ENCODE peak calls at places on chromosomes 6 and 20, in ten cellular contexts. P is tibial artery; B is brain microvascular endothelial cell; I is NCI-H748 treated with DMSO at 0.1 percent for 48 hours; D is left cardiac atrium; Z is left ventricle myocardium inferior; M is activated T-helper 1 cell treated with anti-CD3 and anti-CD28 coated beads, Interleukin-12 subunit alpha, Interleukin-12 subunit beta, Interleukin-2, Interleukin-4 antibody, amounts not matched to agents 30 ng/mL and 10 ng/mL and 1 ng/mL, durations not matched to agents 14 hours and 24 hours and 36 hours; R is neural progenitor cell; X is NCI-H2029 treated with DMSO at 0.1 percent for 48 hours; H is Jurkat, Clone E6-1. C is an unnamed sample.

GRCh38 chr6:85078071-85078470 is 313.7 kb upstream of the TBX18 start:
- DNase-seq in Z (no peak), B (peak), P (no peak), R (no peak), H (no peak), X (no peak), D (no peak), M (no peak), I (no peak), C (no peak)

GRCh38 chr6:67956352-67956751 is 678.7 kb upstream of the ADGRB3 start:
- DNase-seq in M (no peak), R (no peak), D (no peak), X (no peak), H (no peak), B (no peak), I (no peak), P (no peak), Z (no peak), C (no peak)

GRCh38 chr6:27121640-27122039 is 125.9 kb upstream of the PRSS16 start:
- DNase-seq in Z (no peak), D (no peak), P (no peak), B (no peak), M (no peak), I (no peak), X (no peak), H (no peak), R (no peak), C (no peak)

GRCh38 chr20:57320358-57320757 is 9.2 kb upstream of the SPO11 start:
- DNase-seq in R (no peak), D (no peak), I (no peak), X (no peak), B (no peak), P (no peak), H (no peak), M (no peak), Z (no peak), C (no peak)

GRCh38 chr6:132088150-132088549 is 137.0 kb upstream of the CCN2 start:
- DNase-seq in P (no peak), R (no peak), D (no peak), Z (no peak), I (no peak), B (no peak), M (no peak), H (no peak), X (no peak), C (no peak)

GRCh38 chr6:30583921-30584320 is 12.7 kb downstream of the ABCF1 start:
- DNase-seq in Z (no peak), P (no peak), H (no peak), D (no peak), I (no peak), B (no peak), M (no peak), R (no peak), X (no peak), C (no peak)

GRCh38 chr6:46215213-46215612 is 44.4 kb upstream of the ENPP5 start:
- DNase-seq in M (no peak), Z (no peak), B (no peak), P (no peak), X (no peak), H (no peak), R (peak), I (no peak), D (no peak), C (no peak)

GRCh38 chr6:168088161-168089106 is 9.4 kb upstream of the FRMD1 start:
- DNase-seq in I (no peak), R (peak), X (no peak), B (peak), D (no peak), Z (peak), P (no peak), H (no peak), M (no peak), C (peak)

GRCh38 chr6:26205625-26206574 is 118.7 kb downstream of the HFE start:
- DNase-seq in X (peak), D (no peak), H (peak), I (no peak), P (no peak), Z (no peak), B (peak), R (no peak), M (no peak), C (peak)

GRCh38 chr6:105651969-105652368 is 249.1 kb upstream of the PREP start:
- DNase-seq in D (no peak), P (no peak), B (no peak), H (no peak), X (no peak), I (no peak), M (no peak), R (no peak), Z (no peak), C (no peak)

GRCh38 chr6:79742030-79742429 is 110.9 kb downstream of the SH3BGRL2 start:
- DNase-seq in M (no peak), R (no peak), D (no peak), B (no peak), Z (no peak), I (no peak), P (no peak), H (no peak), X (no peak), C (no peak)

GRCh38 chr6:14743465-14744211 is 502.2 kb upstream of the JARID2 start:
- DNase-seq in P (peak), R (no peak), B (peak), D (peak), Z (peak), H (peak), M (peak), X (no peak), I (no peak), C (no peak)

GRCh38 chr6:71745525-71745924 is 140.8 kb upstream of the RIMS1 start:
- DNase-seq in M (no peak), R (peak), H (no peak), B (no peak), X (no peak), I (no peak), D (no peak), Z (no peak), P (no peak), C (no peak)

GRCh38 chr6:3744211-3744900 is 7.2 kb downstream of the PXDC1 start:
- DNase-seq in B (no peak), I (no peak), R (no peak), X (no peak), D (no peak), H (no peak), M (no peak), Z (no peak), P (peak), C (peak)

C was measured in NCI-H510A treated with DMSO at 0.1 percent for 48 hours.